ENCODE peak calls at places on chromosomes 11 and 22, in five cellular contexts. D is Panc1; X is CD8-positive, alpha-beta T cell; W is astrocyte of the spinal cord; U is chondrocyte. O is an unnamed sample.

GRCh38 chr22:22431271-22432220 is 77.0 kb downstream of the ZNF280B start:
- DNase-seq in D (peak), X (peak), W (peak), U (no peak), O (peak)

GRCh38 chr22:50206599-50206998 is 5.8 kb downstream of the SELENOO start:
- DNase-seq in D (no peak), X (no peak), W (no peak), U (no peak), O (no peak)

GRCh38 chr11:36056160-36056751 is 112.4 kb downstream of the LDLRAD3 start:
- DNase-seq in D (no peak), X (no peak), W (no peak), U (no peak), O (no peak)

GRCh38 chr11:2099523-2100316 is 39.5 kb downstream of the IGF2 start:
- DNase-seq in D (no peak), X (no peak), W (no peak), U (peak), O (peak)

GRCh38 chr11:114180301-114181055 is 115.7 kb upstream of the NNMT start:
- DNase-seq in D (no peak), X (no peak), W (no peak), U (no peak), O (no peak)

GRCh38 chr22:37501610-37502341 is 15.6 kb upstream of the MFNG start:
- DNase-seq in D (no peak), X (no peak), W (peak), U (no peak), O (no peak)

GRCh38 chr22:38442967-38443674 is 11.9 kb downstream of the KCNJ4 start:
- DNase-seq in D (no peak), X (no peak), W (no peak), U (no peak), O (no peak)

GRCh38 chr11:110251837-110252236 is 44.6 kb downstream of the RDX start:
- DNase-seq in D (peak), X (no peak), W (peak), U (no peak), O (no peak)

GRCh38 chr11:103730151-103730940 is 306.1 kb upstream of the DDI1 start:
- DNase-seq in D (no peak), X (no peak), W (peak), U (no peak), O (no peak)

GRCh38 chr11:30351061-30351460 is 28.2 kb downstream of the ARL14EP start:
- DNase-seq in D (no peak), X (no peak), W (no peak), U (no peak), O (no peak)

GRCh38 chr11:93053864-93054263 is 84.4 kb downstream of the MTNR1B start:
- DNase-seq in D (no peak), X (no peak), W (no peak), U (no peak), O (no peak)

DNA sequence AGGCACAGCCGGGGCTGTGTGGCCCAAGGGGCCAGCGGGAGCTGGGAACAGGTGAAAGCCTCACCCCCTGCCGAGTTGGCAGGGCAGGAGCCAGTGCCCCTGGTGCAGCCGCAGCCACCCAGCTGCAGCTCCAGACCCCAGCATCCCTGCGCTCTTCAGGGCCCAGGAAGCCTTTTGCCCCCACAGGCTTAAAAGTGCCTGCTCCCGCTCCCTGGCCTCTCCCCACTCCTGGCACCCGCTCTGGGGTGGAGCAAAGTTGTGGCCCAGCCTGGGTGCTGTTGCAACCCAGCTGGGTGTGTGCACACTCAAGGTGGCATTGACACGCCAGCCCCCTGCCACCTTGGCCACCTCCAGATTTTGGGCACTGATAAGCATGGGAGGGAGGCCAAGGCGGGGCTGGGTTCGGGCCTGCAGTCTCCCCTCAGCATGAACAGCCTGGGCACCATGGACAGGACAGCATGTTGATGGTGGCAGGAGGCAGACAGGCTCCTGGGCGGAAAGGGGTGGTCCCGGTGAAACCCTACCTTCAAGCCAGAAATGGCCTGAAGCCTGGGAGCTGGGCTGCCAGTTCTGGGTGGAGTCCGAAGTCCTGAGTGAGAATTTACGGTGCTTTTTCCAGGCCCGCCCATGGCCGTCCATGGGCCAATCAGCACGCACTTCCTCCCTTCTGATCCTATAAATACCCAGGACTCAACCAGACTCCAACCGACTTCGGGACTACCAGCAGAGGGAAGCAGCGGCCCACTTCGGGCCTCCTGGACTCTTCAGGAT is 23.5 kb upstream of the RNASEH2C start:
- DNase-seq in D (no peak), X (no peak), W (peak), U (no peak), O (no peak)
- TF ChIP-seq CTCF in D (peak), X (no peak), W (peak), U (peak), O (no peak)

GRCh38 chr22:18968011-18968749 is 32.1 kb upstream of the PRODH start:
- DNase-seq in D (no peak), X (no peak), W (no peak), U (peak), O (no peak)

GRCh38 chr22:18970948-18971315 is 34.8 kb upstream of the PRODH start:
- DNase-seq in D (no peak), X (no peak), W (no peak), U (no peak), O (no peak)

GRCh38 chr22:18971321-18971751 is 35.2 kb upstream of the PRODH start:
- DNase-seq in D (no peak), X (no peak), W (no peak), U (no peak), O (no peak)

GRCh38 chr22:18973264-18974031 is 37.4 kb upstream of the PRODH start:
- DNase-seq in D (no peak), X (no peak), W (no peak), U (no peak), O (no peak)

GRCh38 chr22:18970180-18970947 is 34.3 kb upstream of the PRODH start:
- DNase-seq in D (no peak), X (no peak), W (no peak), U (peak), O (peak)
- TF ChIP-seq CTCF in D (no peak), X (no peak), W (peak), U (peak), O (no peak)

GRCh38 chr11:119567667-119568582 is 145.0 kb upstream of the THY1 start:
- DNase-seq in D (no peak), X (no peak), W (peak), U (no peak), O (no peak)

GRCh38 chr11:119578466-119579220 is 150.4 kb downstream of the NECTIN1 start:
- DNase-seq in D (no peak), X (no peak), W (no peak), U (no peak), O (no peak)

GRCh38 chr11:119573858-119574257 is 150.9 kb upstream of the THY1 start:
- DNase-seq in D (no peak), X (no peak), W (no peak), U (no peak), O (no peak)

GRCh38 chr11:119571311-119571710 is 148.3 kb upstream of the THY1 start:
- DNase-seq in D (no peak), X (no peak), W (no peak), U (no peak), O (no peak)

DNA sequence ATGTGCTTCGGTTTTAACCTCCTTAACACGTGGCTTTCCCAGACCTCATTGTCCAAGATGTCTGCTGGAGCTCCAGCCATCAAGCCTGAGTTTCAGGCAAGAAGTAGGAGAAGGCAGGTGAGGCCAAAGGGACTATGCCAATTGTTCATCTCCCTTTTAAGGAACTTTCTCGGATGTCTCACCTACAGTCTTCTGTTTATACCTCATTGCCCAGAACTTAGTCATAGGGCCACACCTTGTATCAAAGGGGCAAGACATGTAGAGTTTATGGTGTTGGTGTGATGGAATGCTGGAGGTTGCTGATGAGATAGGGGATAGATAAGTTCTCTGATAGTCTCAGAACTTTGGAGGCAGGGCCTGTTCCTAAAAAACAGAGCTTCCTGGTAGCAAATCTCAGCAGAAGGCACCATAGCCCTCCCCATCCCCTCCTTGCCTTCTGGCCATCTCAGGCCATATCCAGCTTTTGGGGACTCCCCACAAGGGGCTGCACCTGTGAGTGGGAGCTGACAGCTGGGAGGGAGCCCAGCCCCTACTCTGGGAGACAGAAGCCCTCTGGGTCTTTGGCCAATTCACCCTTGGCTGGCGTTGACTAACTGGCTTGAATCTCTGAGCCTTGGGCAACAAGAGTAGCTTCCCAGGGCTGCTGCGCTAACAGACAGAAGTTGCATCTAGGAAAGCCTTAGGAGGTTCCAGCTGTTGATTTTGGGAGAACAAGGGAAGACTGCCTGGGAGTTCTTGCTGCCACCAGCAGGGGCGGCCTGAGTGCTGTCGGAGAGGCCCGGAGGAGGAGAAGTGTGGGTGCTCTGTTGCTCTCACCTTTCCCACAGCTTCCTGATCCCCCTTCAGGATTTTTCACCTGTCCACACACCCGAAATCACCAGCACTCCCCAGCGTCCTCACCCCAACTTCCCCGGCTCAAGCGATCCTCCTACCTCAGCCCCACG is 149.8 kb upstream of the THY1 start:
- DNase-seq in D (no peak), X (no peak), W (no peak), U (no peak), O (no peak)
- TF ChIP-seq CTCF in D (no peak), X (no peak), W (no peak), U (no peak), O (no peak)

DNA sequence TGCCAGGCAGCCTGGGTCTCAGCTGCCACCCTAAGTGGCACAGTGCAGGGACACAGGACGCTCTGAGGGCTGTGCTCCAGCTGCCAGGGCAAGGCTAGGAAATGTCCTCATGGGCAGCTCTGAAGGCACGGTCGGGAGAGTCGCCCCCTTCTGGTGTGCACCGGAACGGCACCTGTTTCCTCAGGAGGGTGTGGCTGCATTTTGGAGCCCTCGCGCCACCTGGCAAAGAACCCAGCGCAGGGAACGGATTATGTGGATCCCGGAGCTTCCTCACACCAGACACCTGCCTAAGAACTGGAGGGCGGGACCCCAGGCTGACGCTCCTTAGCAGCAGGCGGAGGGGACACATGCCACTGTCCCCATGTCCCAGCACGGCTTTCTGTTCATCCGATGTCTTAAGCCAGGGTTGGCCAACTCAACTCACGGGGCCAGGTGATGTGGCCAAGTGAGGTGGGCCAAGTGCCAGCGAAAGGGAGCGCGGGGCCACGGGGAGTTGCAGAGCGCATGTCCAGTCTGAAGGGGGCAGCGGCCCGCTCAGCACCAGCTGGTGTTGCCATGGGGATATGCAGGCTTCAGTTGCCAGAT is 5.1 kb upstream of the SLC22A8 start:
- DNase-seq in D (no peak), X (no peak), W (no peak), U (no peak), O (no peak)
- TF ChIP-seq CTCF in D (peak), X (no peak), W (peak), U (peak), O (no peak)

DNA sequence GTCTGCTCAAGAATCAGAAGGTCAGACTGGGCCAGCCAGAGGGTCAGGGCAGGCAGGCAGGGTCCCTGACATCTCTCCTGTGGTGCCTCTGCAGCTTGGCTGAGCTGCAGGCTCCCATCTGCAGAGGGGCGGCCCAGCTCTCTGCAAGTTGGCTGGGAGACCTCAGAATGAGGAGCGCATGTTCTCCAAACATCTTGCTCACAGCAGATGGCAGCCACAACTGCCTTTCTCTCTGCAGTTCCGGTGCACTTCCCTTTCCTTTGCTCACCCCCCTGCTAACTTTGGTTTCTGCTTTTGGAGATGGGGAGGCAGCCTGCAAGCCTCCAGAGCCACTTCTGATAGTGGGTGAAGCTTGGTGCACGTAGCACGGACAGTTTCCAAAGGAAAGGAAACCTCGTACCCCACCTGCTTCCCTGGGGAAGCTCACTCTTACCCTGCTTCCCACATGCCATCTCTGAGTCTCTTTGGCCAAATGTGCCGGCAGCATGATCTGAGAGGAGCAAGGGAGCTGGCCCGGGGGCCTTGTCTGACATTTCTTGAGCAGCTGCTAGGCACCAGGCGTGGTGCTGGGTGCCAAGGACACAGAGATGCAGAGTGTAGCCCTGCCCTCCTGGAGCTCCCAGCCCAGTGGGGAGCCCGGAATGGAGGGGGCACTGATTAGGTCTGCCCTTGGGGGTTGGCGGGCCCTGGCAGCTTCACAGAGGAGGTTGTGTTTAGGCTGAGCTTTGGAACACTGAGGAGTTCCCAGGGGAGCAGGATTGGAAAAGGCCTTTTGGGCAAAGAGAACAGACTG is 18.2 kb downstream of the DAGLA start:
- DNase-seq in D (no peak), X (no peak), W (no peak), U (no peak), O (no peak)
- TF ChIP-seq CTCF in D (no peak), X (no peak), W (no peak), U (no peak), O (no peak)

GRCh38 chr11:7347611-7348431 is 96.1 kb downstream of the SYT9 start:
- DNase-seq in D (no peak), X (no peak), W (no peak), U (no peak), O (no peak)

GRCh38 chr11:7348432-7349298 is 97.0 kb downstream of the SYT9 start:
- DNase-seq in D (no peak), X (no peak), W (no peak), U (no peak), O (no peak)

GRCh38 chr11:7351228-7351627 is 99.5 kb downstream of the SYT9 start:
- DNase-seq in D (no peak), X (no peak), W (no peak), U (no peak), O (no peak)

DNA sequence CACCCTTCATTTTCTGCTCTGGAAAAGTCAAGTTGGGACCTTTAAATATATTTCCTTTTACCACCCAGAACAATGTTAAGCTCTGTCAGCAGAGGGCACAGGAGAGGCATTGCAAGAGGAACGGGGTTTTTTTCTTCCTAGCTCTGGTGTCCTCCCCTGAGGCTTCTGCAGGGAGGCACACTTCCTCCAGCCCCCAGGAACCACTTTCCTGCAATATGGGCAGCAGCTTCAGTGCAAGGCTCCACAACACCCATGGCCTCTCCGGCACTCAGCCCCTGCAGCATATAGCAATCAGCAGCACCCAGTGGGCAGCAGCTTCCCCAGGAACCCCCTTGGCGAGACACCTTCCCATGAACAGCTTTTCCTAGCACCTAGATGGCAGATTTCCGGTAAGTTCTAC is 101.4 kb downstream of the SYT9 start:
- DNase-seq in D (peak), X (no peak), W (no peak), U (no peak), O (peak)
- TF ChIP-seq CTCF in D (peak), X (no peak), W (no peak), U (peak), O (no peak)

GRCh38 chr11:63574856-63575602 is 11.8 kb upstream of the PLAAT2 start:
- DNase-seq in D (no peak), X (no peak), W (peak), U (no peak), O (no peak)

GRCh38 chr11:63572026-63572688 is 9.0 kb upstream of the PLAAT2 start:
- DNase-seq in D (no peak), X (no peak), W (no peak), U (no peak), O (no peak)

GRCh38 chr11:63569570-63569969 is 6.4 kb upstream of the PLAAT2 start:
- DNase-seq in D (no peak), X (no peak), W (no peak), U (no peak), O (no peak)

DNA sequence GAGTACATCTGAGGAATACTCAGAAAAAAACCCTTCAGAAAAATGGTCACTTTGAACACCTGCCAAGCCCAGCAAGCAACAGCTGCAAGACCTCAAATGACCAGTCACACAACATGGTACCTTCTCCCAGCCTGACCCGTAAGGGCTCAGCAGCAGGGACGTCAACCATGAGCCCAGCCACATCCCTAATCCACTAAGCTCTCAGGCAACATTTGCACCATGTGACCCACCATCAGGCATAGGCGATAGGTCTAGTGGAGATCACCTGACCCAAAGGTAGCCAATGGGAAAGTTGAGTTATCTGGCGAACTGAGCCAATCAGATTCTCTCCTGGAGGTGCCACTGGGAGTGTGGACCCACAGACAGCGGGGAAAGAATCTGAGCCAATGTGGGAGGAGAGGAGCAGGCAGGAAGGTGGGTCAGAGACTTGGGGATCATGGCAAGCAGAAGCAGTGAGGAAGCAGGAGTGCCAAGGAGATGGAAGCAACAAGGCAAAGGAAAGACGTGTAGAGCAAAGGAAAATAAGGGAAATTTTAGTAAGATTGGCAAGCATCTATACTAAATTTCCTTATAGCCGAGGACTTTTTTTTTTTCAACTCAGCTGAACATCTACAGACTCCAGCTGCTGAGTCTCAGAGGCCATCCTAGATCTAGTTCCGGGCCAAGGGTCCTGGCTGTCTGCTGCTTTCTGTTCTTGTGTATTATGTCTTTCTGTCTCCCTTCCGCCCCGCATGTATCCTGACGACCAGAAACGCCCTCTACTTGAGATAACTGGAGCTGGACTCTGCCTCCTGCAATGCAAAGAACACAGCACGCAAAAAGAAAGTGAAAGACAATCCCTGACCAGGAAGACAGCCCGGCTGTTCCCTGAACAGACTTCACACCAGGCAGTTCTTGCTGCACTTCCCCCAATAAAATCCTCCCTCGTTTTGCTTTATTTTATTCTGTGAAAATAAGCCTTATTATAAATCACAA is 11.0 kb upstream of the PLAAT2 start:
- DNase-seq in D (no peak), X (peak), W (peak), U (no peak), O (no peak)
- TF ChIP-seq CTCF in D (no peak), X (no peak), W (peak), U (peak), O (no peak)

GRCh38 chr11:94515398-94515797 is 3.1 kb downstream of the C11orf97 start:
- DNase-seq in D (no peak), X (no peak), W (no peak), U (no peak), O (no peak)
- TF ChIP-seq CTCF in D (no peak), X (no peak), W (no peak), U (no peak), O (no peak)

GRCh38 chr11:101470881-101471535 is 112.8 kb downstream of the TRPC6 start:
- DNase-seq in D (no peak), X (no peak), W (no peak), U (no peak), O (no peak)
- TF ChIP-seq CTCF in D (no peak), X (no peak), W (no peak), U (no peak), O (no peak)

O was measured in activated B cell treated with CpG ODN at 0.5 μM for 24 hours.